ENCODE peak calls at places on chromosomes 7 and 10, in five cellular contexts. E is trophoblast cell, A is mesenchymal stem cell, Z is H1, G is H9. D is an unnamed sample.

GRCh38 chr7:136496526-136496925 is 371.9 kb upstream of the CHRM2 start:
- DNase-seq in E (no peak), A (no peak), Z (no peak), G (no peak), D (no peak)

GRCh38 chr10:127833804-127834203 is 58.9 kb downstream of the CLRN3 start:
- DNase-seq in E (no peak), A (no peak), Z (no peak), G (no peak), D (no peak)

GRCh38 chr10:97518601-97519043 is 19.9 kb downstream of the UBTD1 start:
- DNase-seq in E (no peak), A (peak), Z (no peak), G (no peak), D (no peak)

GRCh38 chr7:101923276-101923985 is 106.0 kb downstream of the CUX1 start:
- DNase-seq in E (peak), A (no peak), Z (no peak), G (no peak), D (no peak)

GRCh38 chr7:84589012-84589411 is 394.4 kb upstream of the SEMA3A start:
- DNase-seq in E (no peak), A (no peak), Z (no peak), G (no peak), D (no peak)

GRCh38 chr7:142870575-142871259 is 14.8 kb downstream of the TRPV6 start:
- DNase-seq in E (no peak), A (no peak), Z (no peak), G (peak), D (no peak)

GRCh38 chr7:119175916-119176627 is 951.6 kb downstream of the ANKRD7 start:
- DNase-seq in E (peak), A (peak), Z (peak), G (peak), D (peak)

GRCh38 chr10:110174201-110174600 is 33.2 kb upstream of the MXI1 start:
- DNase-seq in E (no peak), A (no peak), Z (no peak), G (peak), D (no peak)

GRCh38 chr7:83704564-83704963 is 55.6 kb upstream of the SEMA3E start:
- DNase-seq in E (peak), A (no peak), Z (no peak), G (no peak), D (no peak)

GRCh38 chr10:85612378-85612775 is 754.2 kb downstream of the GRID1 start:
- DNase-seq in E (no peak), A (no peak), Z (no peak), G (no peak), D (no peak)

GRCh38 chr10:8416755-8417154 is 362.3 kb downstream of the GATA3 start:
- DNase-seq in E (no peak), A (no peak), Z (no peak), G (no peak), D (no peak)

GRCh38 chr10:11757452-11757819 is 15.3 kb downstream of the ECHDC3 start:
- DNase-seq in E (no peak), A (peak), Z (no peak), G (no peak), D (no peak)

GRCh38 chr7:1690359-1690958 is 20.4 kb downstream of the ELFN1 start:
- DNase-seq in E (no peak), A (no peak), Z (no peak), G (no peak), D (no peak)

GRCh38 chr7:85471312-85471711 is 284.5 kb upstream of the SEMA3D start:
- DNase-seq in E (no peak), A (peak), Z (no peak), G (no peak), D (no peak)

GRCh38 chr7:40646717-40647116 is 511.9 kb downstream of the SUGCT start:
- DNase-seq in E (no peak), A (no peak), Z (no peak), G (no peak), D (no peak)

GRCh38 chr10:16893664-16894063 is 76.4 kb upstream of the RSU1 start:
- DNase-seq in E (no peak), A (no peak), Z (no peak), G (no peak), D (no peak)

GRCh38 chr7:23520582-23520981 is 11.2 kb downstream of the TRA2A start:
- DNase-seq in E (no peak), A (no peak), Z (no peak), G (no peak), D (no peak)

GRCh38 chr7:98802088-98802780 is 67.6 kb downstream of the TMEM130 start:
- DNase-seq in E (peak), A (peak), Z (no peak), G (peak), D (peak)

GRCh38 chr7:70574970-70575799 is 556.8 kb upstream of the GALNT17 start:
- DNase-seq in E (peak), A (peak), Z (no peak), G (no peak), D (peak)

GRCh38 chr7:30983914-30984247 is 20.1 kb downstream of the GHRHR start:
- DNase-seq in E (no peak), A (no peak), Z (no peak), G (no peak), D (no peak)

GRCh38 chr7:16847381-16847860 is 34.4 kb downstream of the AGR3 start:
- DNase-seq in E (peak), A (no peak), Z (no peak), G (no peak), D (no peak)

GRCh38 chr7:44132039-44132438 is 8.7 kb upstream of the POLD2 start:
- DNase-seq in E (peak), A (peak), Z (no peak), G (no peak), D (no peak)

GRCh38 chr7:89681448-89681847 is 472.8 kb upstream of the STEAP1 start:
- DNase-seq in E (no peak), A (no peak), Z (no peak), G (no peak), D (no peak)

GRCh38 chr7:45073843-45074737 is 14.7 kb downstream of the NACAD start:
- DNase-seq in E (no peak), A (no peak), Z (no peak), G (no peak), D (no peak)

GRCh38 chr10:10533417-10533816 is 484.3 kb upstream of the CELF2 start:
- DNase-seq in E (no peak), A (peak), Z (no peak), G (no peak), D (no peak)

GRCh38 chr7:15938153-15938552 is 251.7 kb upstream of the MEOX2 start:
- DNase-seq in E (no peak), A (no peak), Z (no peak), G (no peak), D (no peak)

GRCh38 chr7:73865738-73866445 is 4.9 kb downstream of the TMEM270 start:
- DNase-seq in E (peak), A (peak), Z (no peak), G (peak), D (no peak)

GRCh38 chr7:6650086-6650485 is 13.0 kb downstream of the ZNF316 start:
- DNase-seq in E (no peak), A (no peak), Z (no peak), G (no peak), D (no peak)

GRCh38 chr10:25232229-25232628 is 57.4 kb downstream of the GPR158 start:
- DNase-seq in E (no peak), A (no peak), Z (no peak), G (no peak), D (no peak)
- H2BK12ac ChIP-seq in E (no peak), A (no peak), Z (no peak), G (no peak), D (no peak)

DNA sequence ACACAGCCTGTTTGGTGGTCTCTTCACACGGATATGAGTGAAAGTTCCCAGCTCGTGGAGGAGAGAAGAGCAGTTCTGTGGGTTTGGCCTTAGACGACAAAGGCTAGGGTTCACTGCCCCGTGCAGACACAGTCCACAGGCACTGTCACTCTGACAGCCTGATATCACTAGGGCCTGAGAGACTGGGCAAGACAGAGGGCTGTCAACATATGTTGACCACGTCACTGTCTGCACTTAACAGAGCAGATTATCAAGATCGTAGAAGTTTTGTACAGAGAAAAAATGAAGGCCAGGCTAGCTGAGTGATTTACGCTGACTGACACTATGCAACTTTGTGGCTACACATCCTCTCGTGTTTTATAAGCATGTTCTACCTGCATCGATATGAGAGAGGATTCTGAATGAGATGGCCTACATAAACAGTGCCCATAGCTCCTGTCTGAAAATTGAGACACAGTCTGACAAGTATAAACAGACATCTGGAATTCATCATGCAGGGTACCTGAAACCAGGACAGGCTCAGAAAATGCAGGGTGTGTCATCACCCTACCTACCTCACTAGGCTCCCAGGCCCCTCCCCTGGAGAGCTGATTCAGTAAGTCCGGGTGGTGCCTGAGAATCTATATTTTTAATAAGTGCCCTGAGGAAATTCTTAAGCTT is 120.0 kb downstream of the SGMS1 start:
- DNase-seq in E (peak), A (no peak), Z (no peak), G (no peak), D (no peak)
- H3K9ac ChIP-seq in E (no peak), A (no peak), Z (no peak), G (no peak), D (no peak)

GRCh38 chr10:4639960-4640359 is 186.0 kb upstream of the AKR1E2 start:
- DNase-seq in E (no peak), A (no peak), Z (no peak), G (no peak), D (no peak)

GRCh38 chr10:4635394-4635793 is 190.6 kb upstream of the AKR1E2 start:
- DNase-seq in E (no peak), A (peak), Z (no peak), G (no peak), D (no peak)

GRCh38 chr10:4633776-4634175 is 192.2 kb upstream of the AKR1E2 start:
- DNase-seq in E (no peak), A (no peak), Z (no peak), G (no peak), D (no peak)

GRCh38 chr10:4635883-4636282 is 190.1 kb upstream of the AKR1E2 start:
- DNase-seq in E (no peak), A (no peak), Z (no peak), G (no peak), D (no peak)

GRCh38 chr10:4638116-4638515 is 187.9 kb upstream of the AKR1E2 start:
- DNase-seq in E (peak), A (no peak), Z (no peak), G (no peak), D (no peak)
- H2BK12ac ChIP-seq in E (peak), A (no peak), Z (no peak), G (no peak), D (peak)

GRCh38 chr7:106070201-106070551 is 41.9 kb downstream of the SYPL1 start:
- DNase-seq in E (peak), A (no peak), Z (no peak), G (no peak), D (no peak)
- H3K9ac ChIP-seq in E (no peak), A (no peak), Z (no peak), G (no peak), D (no peak)

GRCh38 chr10:131024259-131025131 is 287.0 kb downstream of the TCERG1L start:
- DNase-seq in E (no peak), A (no peak), Z (no peak), G (no peak), D (no peak)

GRCh38 chr10:131021967-131022366 is 289.6 kb downstream of the TCERG1L start:
- DNase-seq in E (no peak), A (no peak), Z (no peak), G (no peak), D (no peak)

GRCh38 chr10:131022369-131022768 is 289.2 kb downstream of the TCERG1L start:
- DNase-seq in E (no peak), A (no peak), Z (no peak), G (no peak), D (no peak)

GRCh38 chr10:131021246-131021895 is 290.1 kb downstream of the TCERG1L start:
- DNase-seq in E (no peak), A (no peak), Z (no peak), G (no peak), D (no peak)

DNA sequence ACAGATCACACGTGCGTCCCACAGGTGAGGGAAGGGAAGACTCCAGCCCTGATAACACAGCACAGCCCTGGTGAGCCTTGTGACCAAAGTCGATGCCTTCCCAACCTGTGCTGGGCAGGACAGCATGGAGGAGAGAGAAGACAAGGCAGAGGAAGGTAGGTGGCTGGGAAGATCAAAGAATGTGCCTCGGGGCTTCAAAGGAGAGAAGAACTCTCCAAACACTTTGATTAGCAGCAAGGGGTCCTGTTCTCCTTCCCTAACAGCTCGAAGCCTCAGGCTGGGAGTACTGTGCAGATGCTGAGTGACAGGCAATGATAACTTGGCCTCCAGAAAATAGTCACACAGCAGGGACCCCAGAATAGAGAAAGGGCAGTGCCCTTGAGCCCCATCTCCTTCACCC is 288.5 kb downstream of the TCERG1L start:
- DNase-seq in E (no peak), A (no peak), Z (no peak), G (no peak), D (no peak)
- H2BK12ac ChIP-seq in E (no peak), A (no peak), Z (peak), G (no peak), D (no peak)

DNA sequence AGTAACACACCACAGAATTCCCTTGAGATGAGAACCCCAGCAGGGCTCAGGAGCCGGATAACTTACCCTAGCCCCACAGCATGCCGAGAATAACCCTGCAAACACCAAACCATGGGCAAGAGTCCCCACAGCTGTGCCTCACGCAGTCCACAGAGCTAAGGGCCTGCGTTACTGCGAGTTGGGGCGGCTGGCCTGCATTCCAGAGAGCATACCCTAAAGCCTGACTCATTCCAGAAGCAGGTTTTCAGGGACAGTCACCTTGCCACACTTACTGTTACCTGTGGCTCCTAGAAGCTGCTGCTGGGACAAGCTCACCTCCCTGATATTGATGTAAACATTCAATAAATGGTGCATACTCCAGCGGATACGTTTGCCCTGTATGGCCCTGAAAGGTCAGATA is 18.6 kb downstream of the FGFR2 start:
- DNase-seq in E (peak), A (no peak), Z (no peak), G (peak), D (no peak)
- H3K9ac ChIP-seq in E (no peak), A (no peak), Z (no peak), G (no peak), D (no peak)

GRCh38 chr7:3738964-3739363 is 437.9 kb downstream of the SDK1 start:
- DNase-seq in E (no peak), A (no peak), Z (no peak), G (no peak), D (no peak)
- H2BK12ac ChIP-seq in E (no peak), A (no peak), Z (no peak), G (no peak), D (no peak)

GRCh38 chr10:76317078-76317477 is 885.7 kb downstream of the LRMDA start:
- DNase-seq in E (no peak), A (no peak), Z (no peak), G (no peak), D (no peak)
- H3K9ac ChIP-seq in E (no peak), A (no peak), Z (no peak), G (no peak), D (no peak)